ENCODE peak calls at places on chromosome 19, in eight cellular contexts. One of them, this sample, is unnamed.

GRCh38 chr19:10736189-10736588 is 18.3 kb downstream of the DNM2 start:
- DNase-seq in cardiac muscle cell: no peak
- DNase-seq in adrenal gland: no peak
- DNase-seq in pancreas: no peak
- DNase-seq in psoas muscle: no peak
- DNase-seq in CD8-positive, alpha-beta memory T cell: no peak
- DNase-seq in CD8-positive, alpha-beta T cell: no peak
- DNase-seq in heart right ventricle: no peak
- DNase-seq in this sample: no peak

GRCh38 chr19:46604781-46605355 is 3.7 kb downstream of the CALM3 start:
- DNase-seq in cardiac muscle cell: no peak
- DNase-seq in adrenal gland: peak; percentile 34
- DNase-seq in pancreas: no peak
- DNase-seq in psoas muscle: no peak
- DNase-seq in CD8-positive, alpha-beta memory T cell: no peak
- DNase-seq in CD8-positive, alpha-beta T cell: no peak
- DNase-seq in heart right ventricle: no peak
- DNase-seq in this sample: no peak

GRCh38 chr19:18390075-18390909 is 4.3 kb downstream of the GDF15 start:
- DNase-seq in cardiac muscle cell: peak; percentile 43
- DNase-seq in adrenal gland: no peak
- DNase-seq in pancreas: peak; percentile 61
- DNase-seq in psoas muscle: no peak
- DNase-seq in CD8-positive, alpha-beta memory T cell: no peak
- DNase-seq in CD8-positive, alpha-beta T cell: no peak
- DNase-seq in heart right ventricle: no peak
- DNase-seq in this sample: no peak

GRCh38 chr19:50492303-50493052 is 15.8 kb upstream of the GARIN5A start:
- DNase-seq in cardiac muscle cell: no peak
- DNase-seq in adrenal gland: no peak
- DNase-seq in pancreas: no peak
- DNase-seq in psoas muscle: peak; percentile 43
- DNase-seq in CD8-positive, alpha-beta memory T cell: peak; percentile 32
- DNase-seq in CD8-positive, alpha-beta T cell: peak; percentile 46
- DNase-seq in heart right ventricle: no peak
- DNase-seq in this sample: peak; percentile 27

GRCh38 chr19:13784731-13785452 is 10.4 kb upstream of the ZSWIM4 start:
- DNase-seq in cardiac muscle cell: peak; percentile 80
- DNase-seq in adrenal gland: peak; percentile 84
- DNase-seq in pancreas: peak; percentile 87
- DNase-seq in psoas muscle: peak; percentile 72
- DNase-seq in CD8-positive, alpha-beta memory T cell: peak; percentile 68
- DNase-seq in CD8-positive, alpha-beta T cell: peak; percentile 73
- DNase-seq in heart right ventricle: peak; percentile 72
- DNase-seq in this sample: peak; percentile 72

GRCh38 chr19:38714354-38714778 is 29.9 kb downstream of the CAPN12 start:
- DNase-seq in cardiac muscle cell: no peak
- DNase-seq in adrenal gland: no peak
- DNase-seq in pancreas: no peak
- DNase-seq in psoas muscle: no peak
- DNase-seq in CD8-positive, alpha-beta memory T cell: no peak
- DNase-seq in CD8-positive, alpha-beta T cell: no peak
- DNase-seq in heart right ventricle: peak; percentile 59
- DNase-seq in this sample: no peak

GRCh38 chr19:50705422-50706019 is 14.1 kb downstream of the SHANK1 start:
- DNase-seq in cardiac muscle cell: peak; percentile 76
- DNase-seq in adrenal gland: peak; percentile 60
- DNase-seq in pancreas: no peak
- DNase-seq in psoas muscle: no peak
- DNase-seq in CD8-positive, alpha-beta memory T cell: peak; percentile 52
- DNase-seq in CD8-positive, alpha-beta T cell: peak; percentile 35
- DNase-seq in heart right ventricle: no peak
- DNase-seq in this sample: peak; percentile 21

GRCh38 chr19:14516048-14516534 is 2.1 kb downstream of the DNAJB1 start:
- DNase-seq in cardiac muscle cell: no peak
- DNase-seq in adrenal gland: no peak
- DNase-seq in pancreas: no peak
- DNase-seq in psoas muscle: no peak
- DNase-seq in CD8-positive, alpha-beta memory T cell: no peak
- DNase-seq in CD8-positive, alpha-beta T cell: no peak
- DNase-seq in heart right ventricle: no peak
- DNase-seq in this sample: no peak

GRCh38 chr19:41221514-41222205 is 2.6 kb downstream of the AXL start:
- DNase-seq in cardiac muscle cell: no peak
- DNase-seq in adrenal gland: no peak
- DNase-seq in pancreas: no peak
- DNase-seq in psoas muscle: no peak
- DNase-seq in CD8-positive, alpha-beta memory T cell: no peak
- DNase-seq in CD8-positive, alpha-beta T cell: no peak
- DNase-seq in heart right ventricle: no peak
- DNase-seq in this sample: no peak

GRCh38 chr19:41223431-41224234 is 4.6 kb downstream of the AXL start:
- DNase-seq in cardiac muscle cell: peak; percentile 44
- DNase-seq in adrenal gland: peak; percentile 74
- DNase-seq in pancreas: no peak
- DNase-seq in psoas muscle: peak; percentile 57
- DNase-seq in CD8-positive, alpha-beta memory T cell: no peak
- DNase-seq in CD8-positive, alpha-beta T cell: no peak
- DNase-seq in heart right ventricle: no peak
- DNase-seq in this sample: no peak

GRCh38 chr19:41224632-41225031 is 5.6 kb downstream of the AXL start:
- DNase-seq in cardiac muscle cell: no peak
- DNase-seq in adrenal gland: no peak
- DNase-seq in pancreas: no peak
- DNase-seq in psoas muscle: no peak
- DNase-seq in CD8-positive, alpha-beta memory T cell: no peak
- DNase-seq in CD8-positive, alpha-beta T cell: no peak
- DNase-seq in heart right ventricle: no peak
- DNase-seq in this sample: no peak

GRCh38 chr19:41219924-41220567 is 1.0 kb downstream of the AXL start:
- DNase-seq in cardiac muscle cell: peak; percentile 50
- DNase-seq in adrenal gland: no peak
- DNase-seq in pancreas: peak; percentile 25
- DNase-seq in psoas muscle: peak; percentile 56
- DNase-seq in CD8-positive, alpha-beta memory T cell: no peak
- DNase-seq in CD8-positive, alpha-beta T cell: no peak
- DNase-seq in heart right ventricle: peak; percentile 59
- DNase-seq in this sample: no peak

GRCh38 chr19:41222240-41222639 is 3.2 kb downstream of the AXL start:
- DNase-seq in cardiac muscle cell: no peak
- DNase-seq in adrenal gland: no peak
- DNase-seq in pancreas: no peak
- DNase-seq in psoas muscle: no peak
- DNase-seq in CD8-positive, alpha-beta memory T cell: no peak
- DNase-seq in CD8-positive, alpha-beta T cell: no peak
- DNase-seq in heart right ventricle: no peak
- DNase-seq in this sample: no peak
- H3K4me1 ChIP-seq in cardiac muscle cell: peaks cover 17% of the 10 kb centered on the region
- H3K4me1 ChIP-seq in adrenal gland: peaks cover 44% of the 10 kb centered on the region
- H3K4me1 ChIP-seq in pancreas: no peaks in the 10 kb centered on the region
- H3K4me1 ChIP-seq in psoas muscle: no peaks in the 10 kb centered on the region
- H3K4me1 ChIP-seq in CD8-positive, alpha-beta memory T cell: peaks cover 13% of the 10 kb centered on the region
- H3K4me1 ChIP-seq in CD8-positive, alpha-beta T cell: peaks cover 9% of the 10 kb centered on the region
- H3K4me1 ChIP-seq in heart right ventricle: peaks cover 35% of the 10 kb centered on the region
- H3K4me1 ChIP-seq in this sample: peaks cover 18% of the 10 kb centered on the region

DNA sequence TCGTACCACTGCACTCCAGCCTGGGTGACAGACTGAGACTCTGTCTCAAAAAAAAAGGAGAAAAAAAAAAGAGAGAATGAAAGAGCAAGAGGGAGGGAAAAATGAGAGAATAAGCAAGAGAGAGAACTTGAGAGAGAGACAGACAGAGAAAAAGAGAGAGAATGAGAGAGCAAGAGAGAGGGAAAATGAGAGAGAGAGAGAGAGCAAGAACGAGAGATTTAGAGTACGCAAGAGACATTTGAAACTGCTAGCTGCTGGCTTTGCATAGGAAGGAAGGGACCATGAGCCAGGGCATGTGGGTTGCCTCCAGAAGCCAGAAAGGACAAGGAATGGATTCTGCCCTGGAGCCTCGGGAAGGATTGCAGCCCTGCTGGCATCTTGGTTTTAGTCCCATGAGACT is 9.6 kb upstream of the ADGRE1 start:
- DNase-seq in cardiac muscle cell: no peak
- DNase-seq in adrenal gland: no peak
- DNase-seq in pancreas: no peak
- DNase-seq in psoas muscle: no peak
- DNase-seq in CD8-positive, alpha-beta memory T cell: no peak
- DNase-seq in CD8-positive, alpha-beta T cell: no peak
- DNase-seq in heart right ventricle: no peak
- DNase-seq in this sample: no peak
- H3K9me3 ChIP-seq in cardiac muscle cell: no peaks in the 10 kb centered on the region
- H3K9me3 ChIP-seq in adrenal gland: no peaks in the 10 kb centered on the region
- H3K9me3 ChIP-seq in pancreas: no peaks in the 10 kb centered on the region
- H3K9me3 ChIP-seq in psoas muscle: peaks cover 2% of the 10 kb centered on the region
- H3K9me3 ChIP-seq in CD8-positive, alpha-beta memory T cell: no peaks in the 10 kb centered on the region
- H3K9me3 ChIP-seq in CD8-positive, alpha-beta T cell: no peaks in the 10 kb centered on the region
- H3K9me3 ChIP-seq in heart right ventricle: no peaks in the 10 kb centered on the region
- H3K9me3 ChIP-seq in this sample: no peaks in the 10 kb centered on the region

DNA sequence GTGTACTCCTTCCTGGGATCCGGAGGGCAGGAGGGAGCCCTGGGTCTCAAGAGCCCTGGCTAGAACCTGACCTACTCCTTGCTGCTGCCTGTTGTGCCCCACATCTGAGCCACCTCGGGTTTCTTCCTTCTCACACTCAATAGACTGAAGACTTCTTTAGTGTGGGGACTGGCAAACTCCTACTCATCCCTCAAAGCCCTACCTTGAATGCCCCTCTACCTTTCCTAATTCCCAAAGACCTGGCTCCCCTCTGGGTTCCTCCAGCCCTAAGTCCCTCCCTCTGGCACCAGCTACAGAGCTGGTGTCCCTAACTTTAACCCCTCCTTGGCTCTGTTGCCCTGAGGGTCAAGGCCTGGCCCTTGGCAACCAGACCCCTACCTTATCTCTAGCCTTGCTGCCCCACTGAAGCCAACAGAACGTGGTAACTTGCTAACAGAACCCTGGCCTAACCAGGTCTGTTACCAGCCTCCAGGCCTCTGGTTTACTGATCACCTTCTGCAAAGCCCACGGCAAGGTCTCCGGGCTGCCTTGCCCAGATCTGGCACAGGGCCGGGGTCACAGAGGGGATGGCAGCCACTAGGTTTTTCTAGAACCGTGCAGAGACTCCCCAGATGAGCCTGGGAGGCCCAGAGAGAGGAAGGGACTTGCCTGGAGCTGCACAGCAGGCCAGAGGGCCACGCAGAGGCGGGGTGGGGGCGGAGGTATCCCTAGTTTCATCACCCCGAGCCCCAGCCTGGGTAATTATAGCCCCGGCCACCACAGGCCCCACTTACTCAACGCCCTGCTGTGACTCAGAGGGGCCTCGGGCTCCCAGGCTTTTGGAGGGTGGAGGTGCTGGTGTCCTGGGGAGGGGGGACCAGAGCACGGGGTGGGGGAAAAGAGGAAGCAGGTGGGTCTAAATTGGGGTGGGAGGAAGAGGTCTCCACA is 15.3 kb downstream of the ZBTB7A start:
- DNase-seq in cardiac muscle cell: peak; percentile 54
- DNase-seq in adrenal gland: peak; percentile 78
- DNase-seq in pancreas: no peak
- DNase-seq in psoas muscle: peak; percentile 65
- DNase-seq in CD8-positive, alpha-beta memory T cell: no peak
- DNase-seq in CD8-positive, alpha-beta T cell: no peak
- DNase-seq in heart right ventricle: no peak
- DNase-seq in this sample: no peak
- H3K4me1 ChIP-seq in cardiac muscle cell: no peaks in the 10 kb centered on the region
- H3K4me1 ChIP-seq in adrenal gland: peaks cover 28% of the 10 kb centered on the region
- H3K4me1 ChIP-seq in pancreas: peaks cover 6% of the 10 kb centered on the region
- H3K4me1 ChIP-seq in psoas muscle: peaks cover 34% of the 10 kb centered on the region
- H3K4me1 ChIP-seq in CD8-positive, alpha-beta memory T cell: peaks cover 14% of the 10 kb centered on the region
- H3K4me1 ChIP-seq in CD8-positive, alpha-beta T cell: peaks cover 22% of the 10 kb centered on the region
- H3K4me1 ChIP-seq in heart right ventricle: peaks cover 35% of the 10 kb centered on the region
- H3K4me1 ChIP-seq in this sample: peaks cover 27% of the 10 kb centered on the region

DNA sequence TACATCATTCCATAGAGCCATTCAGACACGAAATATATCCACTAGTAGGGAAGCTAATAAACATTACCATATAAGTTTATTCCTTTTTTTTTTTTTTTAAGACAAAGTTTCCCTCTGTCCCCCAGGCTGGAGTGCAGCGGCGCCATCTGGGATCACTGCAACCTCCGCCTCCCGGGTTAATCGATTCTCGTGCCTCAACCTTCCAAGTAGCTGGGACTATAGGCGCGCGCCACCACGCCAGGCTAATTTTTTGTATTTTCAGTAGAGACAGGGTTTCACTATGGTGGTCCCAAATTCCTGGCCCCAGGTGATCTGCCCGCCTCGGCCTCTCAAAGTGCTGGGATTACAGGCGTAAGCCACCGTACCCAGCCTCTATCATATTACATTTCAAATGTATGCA is 612 bp upstream of the ZNF154 start:
- DNase-seq in cardiac muscle cell: no peak
- DNase-seq in adrenal gland: peak; percentile 19
- DNase-seq in pancreas: no peak
- DNase-seq in psoas muscle: no peak
- DNase-seq in CD8-positive, alpha-beta memory T cell: no peak
- DNase-seq in CD8-positive, alpha-beta T cell: no peak
- DNase-seq in heart right ventricle: no peak
- DNase-seq in this sample: no peak
- H3K9me3 ChIP-seq in cardiac muscle cell: no peaks in the 10 kb centered on the region
- H3K9me3 ChIP-seq in adrenal gland: no peaks in the 10 kb centered on the region
- H3K9me3 ChIP-seq in pancreas: no peaks in the 10 kb centered on the region
- H3K9me3 ChIP-seq in psoas muscle: peaks cover 17% of the 10 kb centered on the region
- H3K9me3 ChIP-seq in CD8-positive, alpha-beta memory T cell: peaks cover 30% of the 10 kb centered on the region
- H3K9me3 ChIP-seq in CD8-positive, alpha-beta T cell: peaks cover 31% of the 10 kb centered on the region
- H3K9me3 ChIP-seq in heart right ventricle: no peaks in the 10 kb centered on the region
- H3K9me3 ChIP-seq in this sample: peaks cover 93% of the 10 kb centered on the region

DNA sequence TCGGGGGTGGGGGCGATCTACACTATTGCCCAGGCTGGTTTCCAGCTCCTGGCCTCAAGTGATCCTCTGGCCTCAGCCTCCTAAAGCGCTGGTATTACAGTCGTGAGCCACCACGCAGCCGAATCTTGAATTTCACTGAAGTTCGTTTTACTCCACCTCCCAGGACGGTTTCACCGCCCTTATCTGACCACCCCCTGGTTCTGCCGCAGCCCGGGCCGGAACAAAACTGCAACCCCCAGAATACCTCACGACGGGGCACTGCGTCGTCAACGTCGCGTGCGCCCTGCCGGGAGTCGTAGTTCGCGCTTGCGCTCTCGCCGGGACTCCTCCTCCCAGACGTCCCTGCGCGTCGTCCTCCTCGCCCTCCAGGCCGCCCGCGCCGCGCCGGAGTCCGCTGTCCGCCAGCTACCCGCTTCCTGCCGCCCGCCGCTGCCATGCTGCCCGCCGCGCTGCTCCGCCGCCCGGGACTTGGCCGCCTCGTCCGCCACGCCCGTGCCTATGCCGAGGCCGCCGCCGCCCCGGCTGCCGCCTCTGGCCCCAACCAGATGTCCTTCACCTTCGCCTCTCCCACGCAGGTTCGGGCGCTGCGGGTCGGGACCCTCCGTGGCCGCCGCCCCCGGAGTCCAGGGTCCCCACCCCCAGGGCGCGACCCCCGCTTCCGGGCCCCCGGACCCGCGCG is at the start of gene ATP5F1D:
- DNase-seq in cardiac muscle cell: peak; percentile 97
- DNase-seq in adrenal gland: peak; percentile 94
- DNase-seq in pancreas: peak; percentile 95
- DNase-seq in psoas muscle: peak; percentile 94
- DNase-seq in CD8-positive, alpha-beta memory T cell: peak; percentile 83
- DNase-seq in CD8-positive, alpha-beta T cell: peak; percentile 91
- DNase-seq in heart right ventricle: peak; percentile 94
- DNase-seq in this sample: peak; percentile 88
- H3K4me1 ChIP-seq in cardiac muscle cell: peaks cover 21% of the 10 kb centered on the region
- H3K4me1 ChIP-seq in adrenal gland: peaks cover 68% of the 10 kb centered on the region
- H3K4me1 ChIP-seq in pancreas: peaks cover 51% of the 10 kb centered on the region
- H3K4me1 ChIP-seq in psoas muscle: peaks cover 55% of the 10 kb centered on the region
- H3K4me1 ChIP-seq in CD8-positive, alpha-beta memory T cell: peaks cover 53% of the 10 kb centered on the region
- H3K4me1 ChIP-seq in CD8-positive, alpha-beta T cell: peaks cover 58% of the 10 kb centered on the region
- H3K4me1 ChIP-seq in heart right ventricle: peaks cover 78% of the 10 kb centered on the region
- H3K4me1 ChIP-seq in this sample: peaks cover 62% of the 10 kb centered on the region

This sample was measured in CD4-positive, CD25-positive, alpha-beta regulatory T cell.